ENCODE peak calls at places on chromosomes 1 and 21, in seven cellular contexts. One of them, this sample, is unnamed.

GRCh38 chr1:204493145-204493881 is 1.3 kb downstream of the PIK3C2B start:
- DNase-seq in CD8-positive, alpha-beta T cell: no peak
- DNase-seq in GOT3: no peak
- DNase-seq in stimulated activated CD4-positive, alpha-beta T cell treated with anti-CD3 and anti-CD28 coated beads, Interleukin-15, amount 100 ng/mL, for 24 hours: peak; percentile 31
- DNase-seq in AG08396: peak; percentile 36
- DNase-seq in GM06990: no peak
- DNase-seq in NCI-H2081: peak; percentile 16
- DNase-seq in this sample: peak; percentile 87

GRCh38 chr1:239288964-239289535 is 97.3 kb upstream of the CHRM3 start:
- DNase-seq in CD8-positive, alpha-beta T cell: no peak
- DNase-seq in GOT3: no peak
- DNase-seq in stimulated activated CD4-positive, alpha-beta T cell treated with anti-CD3 and anti-CD28 coated beads, Interleukin-15, amount 100 ng/mL, for 24 hours: no peak
- DNase-seq in AG08396: no peak
- DNase-seq in GM06990: no peak
- DNase-seq in NCI-H2081: no peak
- DNase-seq in this sample: no peak

GRCh38 chr1:160400284-160400645 is at the start of gene VANGL2:
- DNase-seq in CD8-positive, alpha-beta T cell: peak; percentile 26
- DNase-seq in GOT3: no peak
- DNase-seq in stimulated activated CD4-positive, alpha-beta T cell treated with anti-CD3 and anti-CD28 coated beads, Interleukin-15, amount 100 ng/mL, for 24 hours: peak; percentile 64
- DNase-seq in AG08396: no peak
- DNase-seq in GM06990: no peak
- DNase-seq in NCI-H2081: peak; percentile 50
- DNase-seq in this sample: peak; percentile 80

GRCh38 chr1:229896306-229896705 is 170.7 kb upstream of the GALNT2 start:
- DNase-seq in CD8-positive, alpha-beta T cell: no peak
- DNase-seq in GOT3: no peak
- DNase-seq in stimulated activated CD4-positive, alpha-beta T cell treated with anti-CD3 and anti-CD28 coated beads, Interleukin-15, amount 100 ng/mL, for 24 hours: no peak
- DNase-seq in AG08396: no peak
- DNase-seq in GM06990: no peak
- DNase-seq in NCI-H2081: no peak
- DNase-seq in this sample: no peak

GRCh38 chr21:24418671-24419070 is 1188.6 kb downstream of the MRPL39 start:
- DNase-seq in CD8-positive, alpha-beta T cell: no peak
- DNase-seq in GOT3: no peak
- DNase-seq in stimulated activated CD4-positive, alpha-beta T cell treated with anti-CD3 and anti-CD28 coated beads, Interleukin-15, amount 100 ng/mL, for 24 hours: no peak
- DNase-seq in AG08396: no peak
- DNase-seq in GM06990: no peak
- DNase-seq in NCI-H2081: no peak
- DNase-seq in this sample: no peak

GRCh38 chr1:219514728-219515127 is 98.2 kb downstream of the ZC3H11B start:
- DNase-seq in CD8-positive, alpha-beta T cell: no peak
- DNase-seq in GOT3: no peak
- DNase-seq in stimulated activated CD4-positive, alpha-beta T cell treated with anti-CD3 and anti-CD28 coated beads, Interleukin-15, amount 100 ng/mL, for 24 hours: no peak
- DNase-seq in AG08396: no peak
- DNase-seq in GM06990: no peak
- DNase-seq in NCI-H2081: no peak
- DNase-seq in this sample: no peak

GRCh38 chr21:16891821-16892220 is 621.0 kb upstream of the CXADR start:
- DNase-seq in CD8-positive, alpha-beta T cell: no peak
- DNase-seq in GOT3: no peak
- DNase-seq in stimulated activated CD4-positive, alpha-beta T cell treated with anti-CD3 and anti-CD28 coated beads, Interleukin-15, amount 100 ng/mL, for 24 hours: no peak
- DNase-seq in AG08396: peak; percentile 5
- DNase-seq in GM06990: no peak
- DNase-seq in NCI-H2081: no peak
- DNase-seq in this sample: no peak

GRCh38 chr1:8427493-8427892 is 109.6 kb downstream of the SLC45A1 start:
- DNase-seq in CD8-positive, alpha-beta T cell: no peak
- DNase-seq in GOT3: no peak
- DNase-seq in stimulated activated CD4-positive, alpha-beta T cell treated with anti-CD3 and anti-CD28 coated beads, Interleukin-15, amount 100 ng/mL, for 24 hours: no peak
- DNase-seq in AG08396: no peak
- DNase-seq in GM06990: peak; percentile 78
- DNase-seq in NCI-H2081: no peak
- DNase-seq in this sample: no peak

GRCh38 chr1:81349194-81349965 is 451.4 kb upstream of the ADGRL2 start:
- DNase-seq in CD8-positive, alpha-beta T cell: no peak
- DNase-seq in GOT3: no peak
- DNase-seq in stimulated activated CD4-positive, alpha-beta T cell treated with anti-CD3 and anti-CD28 coated beads, Interleukin-15, amount 100 ng/mL, for 24 hours: no peak
- DNase-seq in AG08396: no peak
- DNase-seq in GM06990: no peak
- DNase-seq in NCI-H2081: no peak
- DNase-seq in this sample: no peak

GRCh38 chr1:25896266-25896665 is 10.0 kb downstream of the STMN1 start:
- DNase-seq in CD8-positive, alpha-beta T cell: no peak
- DNase-seq in GOT3: no peak
- DNase-seq in stimulated activated CD4-positive, alpha-beta T cell treated with anti-CD3 and anti-CD28 coated beads, Interleukin-15, amount 100 ng/mL, for 24 hours: no peak
- DNase-seq in AG08396: no peak
- DNase-seq in GM06990: no peak
- DNase-seq in NCI-H2081: no peak
- DNase-seq in this sample: no peak

GRCh38 chr1:28898267-28898955 is 16.0 kb upstream of the EPB41 start:
- DNase-seq in CD8-positive, alpha-beta T cell: no peak
- DNase-seq in GOT3: no peak
- DNase-seq in stimulated activated CD4-positive, alpha-beta T cell treated with anti-CD3 and anti-CD28 coated beads, Interleukin-15, amount 100 ng/mL, for 24 hours: no peak
- DNase-seq in AG08396: no peak
- DNase-seq in GM06990: no peak
- DNase-seq in NCI-H2081: no peak
- DNase-seq in this sample: no peak

GRCh38 chr1:11749203-11749689 is 12.7 kb upstream of the C1orf167 start:
- DNase-seq in CD8-positive, alpha-beta T cell: peak; percentile 28
- DNase-seq in GOT3: no peak
- DNase-seq in stimulated activated CD4-positive, alpha-beta T cell treated with anti-CD3 and anti-CD28 coated beads, Interleukin-15, amount 100 ng/mL, for 24 hours: peak; percentile 67
- DNase-seq in AG08396: peak; percentile 79
- DNase-seq in GM06990: peak; percentile 57
- DNase-seq in NCI-H2081: no peak
- DNase-seq in this sample: peak; percentile 77

GRCh38 chr1:40626383-40626770 is 39.1 kb downstream of the RIMS3 start:
- DNase-seq in CD8-positive, alpha-beta T cell: no peak
- DNase-seq in GOT3: no peak
- DNase-seq in stimulated activated CD4-positive, alpha-beta T cell treated with anti-CD3 and anti-CD28 coated beads, Interleukin-15, amount 100 ng/mL, for 24 hours: no peak
- DNase-seq in AG08396: no peak
- DNase-seq in GM06990: no peak
- DNase-seq in NCI-H2081: no peak
- DNase-seq in this sample: peak; percentile 48

GRCh38 chr1:18060331-18060730 is 47.3 kb upstream of the IGSF21 start:
- DNase-seq in CD8-positive, alpha-beta T cell: no peak
- DNase-seq in GOT3: no peak
- DNase-seq in stimulated activated CD4-positive, alpha-beta T cell treated with anti-CD3 and anti-CD28 coated beads, Interleukin-15, amount 100 ng/mL, for 24 hours: no peak
- DNase-seq in AG08396: no peak
- DNase-seq in GM06990: no peak
- DNase-seq in NCI-H2081: no peak
- DNase-seq in this sample: no peak

GRCh38 chr1:172658871-172659453 is at the start of gene FASLG:
- DNase-seq in CD8-positive, alpha-beta T cell: no peak
- DNase-seq in GOT3: no peak
- DNase-seq in stimulated activated CD4-positive, alpha-beta T cell treated with anti-CD3 and anti-CD28 coated beads, Interleukin-15, amount 100 ng/mL, for 24 hours: peak; percentile 77
- DNase-seq in AG08396: no peak
- DNase-seq in GM06990: no peak
- DNase-seq in NCI-H2081: no peak
- DNase-seq in this sample: no peak

GRCh38 chr1:33363470-33363861 is 42.6 kb upstream of the A3GALT2 start:
- DNase-seq in CD8-positive, alpha-beta T cell: no peak
- DNase-seq in GOT3: no peak
- DNase-seq in stimulated activated CD4-positive, alpha-beta T cell treated with anti-CD3 and anti-CD28 coated beads, Interleukin-15, amount 100 ng/mL, for 24 hours: no peak
- DNase-seq in AG08396: no peak
- DNase-seq in GM06990: no peak
- DNase-seq in NCI-H2081: no peak
- DNase-seq in this sample: no peak

GRCh38 chr21:46096997-46097825 is 701 bp upstream of the COL6A2 start:
- DNase-seq in CD8-positive, alpha-beta T cell: no peak
- DNase-seq in GOT3: no peak
- DNase-seq in stimulated activated CD4-positive, alpha-beta T cell treated with anti-CD3 and anti-CD28 coated beads, Interleukin-15, amount 100 ng/mL, for 24 hours: no peak
- DNase-seq in AG08396: peak; percentile 30
- DNase-seq in GM06990: no peak
- DNase-seq in NCI-H2081: no peak
- DNase-seq in this sample: peak; percentile 62

GRCh38 chr1:4130096-4130495 is 230.0 kb upstream of the C1orf174 start:
- DNase-seq in CD8-positive, alpha-beta T cell: no peak
- DNase-seq in GOT3: no peak
- DNase-seq in stimulated activated CD4-positive, alpha-beta T cell treated with anti-CD3 and anti-CD28 coated beads, Interleukin-15, amount 100 ng/mL, for 24 hours: no peak
- DNase-seq in AG08396: no peak
- DNase-seq in GM06990: no peak
- DNase-seq in NCI-H2081: no peak
- DNase-seq in this sample: no peak

GRCh38 chr1:197924516-197925123 is 7.4 kb downstream of the LHX9 start:
- DNase-seq in CD8-positive, alpha-beta T cell: no peak
- DNase-seq in GOT3: no peak
- DNase-seq in stimulated activated CD4-positive, alpha-beta T cell treated with anti-CD3 and anti-CD28 coated beads, Interleukin-15, amount 100 ng/mL, for 24 hours: peak; percentile 40
- DNase-seq in AG08396: no peak
- DNase-seq in GM06990: no peak
- DNase-seq in NCI-H2081: peak; percentile 31
- DNase-seq in this sample: no peak

GRCh38 chr21:45502006-45502345 is 40.3 kb downstream of the SLC19A1 start:
- DNase-seq in CD8-positive, alpha-beta T cell: no peak
- DNase-seq in GOT3: no peak
- DNase-seq in stimulated activated CD4-positive, alpha-beta T cell treated with anti-CD3 and anti-CD28 coated beads, Interleukin-15, amount 100 ng/mL, for 24 hours: no peak
- DNase-seq in AG08396: no peak
- DNase-seq in GM06990: no peak
- DNase-seq in NCI-H2081: no peak
- DNase-seq in this sample: peak; percentile 60